ENCODE peak calls at places on chromosomes 1 and 21, in ten cellular contexts. I is cardiac fibroblast; Y is activated CD8-positive, alpha-beta memory T cell treated with anti-CD3 and anti-CD28 coated beads for 1 hour; S is HCEC 1CT; P is activated T-cell treated with anti-CD3 and anti-CD28 coated beads, Interleukin-2, amount 50 U/mL, for 4 hours; L is NCI-H2081; K is activated CD4-positive, alpha-beta T cell treated with anti-CD3 and anti-CD28 coated beads for 24 hours; Z is activated naive CD8-positive, alpha-beta T cell treated with anti-CD3 and anti-CD28 coated beads, Interleukin-2, amount 10 ng/mL, durations not matched to agents 7 days and 5 days; V is ureter; U is central memory CD8-positive, alpha-beta T cell. Q is an unnamed sample.

GRCh38 chr21:38306833-38307232 is 50.0 kb downstream of the KCNJ15 start:
- DNase-seq in I (peak), Y (no peak), S (peak), P (no peak), L (no peak), K (no peak), Z (no peak), V (no peak), U (no peak), Q (peak)

GRCh38 chr1:152348447-152348846 is 11.4 kb downstream of the FLG2 start:
- DNase-seq in I (peak), Y (no peak), S (no peak), P (no peak), L (no peak), K (no peak), Z (no peak), V (no peak), U (no peak), Q (no peak)

GRCh38 chr1:28437924-28438699 is 67.7 kb upstream of the RCC1 start:
- DNase-seq in I (peak), Y (no peak), S (peak), P (no peak), L (no peak), K (no peak), Z (no peak), V (peak), U (no peak), Q (peak)

GRCh38 chr1:202765726-202766125 is 42.5 kb downstream of the KDM5B start:
- DNase-seq in I (peak), Y (no peak), S (no peak), P (no peak), L (no peak), K (no peak), Z (no peak), V (no peak), U (no peak), Q (peak)

GRCh38 chr1:64080947-64081562 is 122.4 kb upstream of the UBE2U start:
- DNase-seq in I (peak), Y (no peak), S (peak), P (no peak), L (no peak), K (no peak), Z (no peak), V (no peak), U (no peak), Q (peak)

GRCh38 chr21:27033467-27033866 is 66.6 kb upstream of the ADAMTS5 start:
- DNase-seq in I (no peak), Y (no peak), S (no peak), P (no peak), L (no peak), K (no peak), Z (no peak), V (no peak), U (no peak), Q (no peak)

GRCh38 chr1:159889821-159890252 is 10.1 kb downstream of the CFAP45 start:
- DNase-seq in I (peak), Y (no peak), S (peak), P (no peak), L (no peak), K (no peak), Z (no peak), V (no peak), U (no peak), Q (peak)

GRCh38 chr21:44762221-44763049 is 39.2 kb downstream of the UBE2G2 start:
- DNase-seq in I (no peak), Y (no peak), S (no peak), P (no peak), L (no peak), K (no peak), Z (no peak), V (no peak), U (no peak), Q (no peak)

GRCh38 chr1:202291961-202292712 is 49.6 kb downstream of the UBE2T start:
- DNase-seq in I (peak), Y (no peak), S (peak), P (no peak), L (no peak), K (no peak), Z (no peak), V (no peak), U (no peak), Q (peak)

GRCh38 chr1:89633745-89634625 is 1.1 kb downstream of the LRRC8C start:
- DNase-seq in I (peak), Y (no peak), S (peak), P (peak), L (no peak), K (no peak), Z (peak), V (no peak), U (no peak), Q (peak)

GRCh38 chr1:26055041-26055440 is 9.1 kb upstream of the SLC30A2 start:
- DNase-seq in I (no peak), Y (no peak), S (no peak), P (no peak), L (no peak), K (no peak), Z (no peak), V (no peak), U (no peak), Q (no peak)

GRCh38 chr1:182351790-182352364 is 39.7 kb downstream of the GLUL start:
- DNase-seq in I (no peak), Y (no peak), S (no peak), P (no peak), L (no peak), K (no peak), Z (no peak), V (no peak), U (no peak), Q (no peak)

GRCh38 chr1:203673550-203674411 is 47.1 kb downstream of the ATP2B4 start:
- DNase-seq in I (peak), Y (peak), S (peak), P (peak), L (no peak), K (peak), Z (peak), V (peak), U (peak), Q (peak)

GRCh38 chr1:234272656-234273312 is 100.5 kb upstream of the COA6 start:
- DNase-seq in I (no peak), Y (no peak), S (no peak), P (no peak), L (peak), K (no peak), Z (no peak), V (no peak), U (no peak), Q (no peak)

GRCh38 chr1:42759114-42759513 is 7.7 kb downstream of the P3H1 start:
- DNase-seq in I (no peak), Y (no peak), S (no peak), P (no peak), L (no peak), K (no peak), Z (no peak), V (no peak), U (no peak), Q (no peak)

GRCh38 chr1:151494741-151495281 is 16.4 kb upstream of the CGN start:
- DNase-seq in I (peak), Y (no peak), S (peak), P (no peak), L (no peak), K (no peak), Z (no peak), V (no peak), U (no peak), Q (peak)

GRCh38 chr1:18557621-18558465 is 72.8 kb upstream of the PAX7 start:
- DNase-seq in I (peak), Y (no peak), S (no peak), P (no peak), L (no peak), K (peak), Z (no peak), V (no peak), U (no peak), Q (no peak)

GRCh38 chr1:209241481-209241880 is 342.0 kb upstream of the CAMK1G start:
- DNase-seq in I (peak), Y (no peak), S (no peak), P (no peak), L (no peak), K (no peak), Z (no peak), V (no peak), U (no peak), Q (no peak)

GRCh38 chr1:183165456-183165855 is 20.6 kb upstream of the LAMC2 start:
- DNase-seq in I (no peak), Y (no peak), S (no peak), P (no peak), L (no peak), K (no peak), Z (no peak), V (no peak), U (no peak), Q (no peak)

GRCh38 chr1:89552481-89553194 is 28.0 kb downstream of the LRRC8B start:
- DNase-seq in I (peak), Y (no peak), S (peak), P (no peak), L (no peak), K (no peak), Z (no peak), V (peak), U (no peak), Q (peak)

GRCh38 chr1:234980224-234980656 is 148.4 kb downstream of the TOMM20 start:
- DNase-seq in I (no peak), Y (no peak), S (no peak), P (no peak), L (no peak), K (no peak), Z (no peak), V (no peak), U (no peak), Q (no peak)

GRCh38 chr1:12422488-12422887 is 192.7 kb downstream of the VPS13D start:
- DNase-seq in I (no peak), Y (no peak), S (no peak), P (no peak), L (no peak), K (no peak), Z (no peak), V (no peak), U (no peak), Q (no peak)

GRCh38 chr1:234911787-234912186 is 216.8 kb downstream of the TOMM20 start:
- DNase-seq in I (no peak), Y (peak), S (no peak), P (peak), L (no peak), K (no peak), Z (peak), V (no peak), U (peak), Q (no peak)